ENCODE peak calls at places on chromosome X, in ten cellular contexts. One of them, this sample, is unnamed.

GRCh38 chrX:6228720-6229119 is at the start of gene NLGN4X:
- DNase-seq in endothelial cell of umbilical vein: no peak
- DNase-seq in PC-3: no peak
- DNase-seq in GM10248: no peak
- DNase-seq in mammary epithelial cell: no peak
- DNase-seq in astrocyte of the spinal cord: peak; percentile 6
- DNase-seq in Peyer's patch: no peak
- DNase-seq in fibroblast of lung: no peak
- DNase-seq in mucosa of descending colon: no peak
- DNase-seq in astrocyte of the cerebellum: no peak
- DNase-seq in this sample: no peak

GRCh38 chrX:109719262-109719661 is 13.8 kb downstream of the ACSL4 start:
- DNase-seq in mammary epithelial cell: no peak
- DNase-seq in PC-3: no peak
- DNase-seq in fibroblast of lung: no peak
- DNase-seq in astrocyte of the cerebellum: no peak
- DNase-seq in endothelial cell of umbilical vein: no peak
- DNase-seq in mucosa of descending colon: no peak
- DNase-seq in Peyer's patch: no peak
- DNase-seq in astrocyte of the spinal cord: no peak
- DNase-seq in GM10248: no peak
- DNase-seq in this sample: no peak

GRCh38 chrX:65688403-65688881 is 21.0 kb downstream of the MSN start:
- DNase-seq in mammary epithelial cell: peak; percentile 61
- DNase-seq in PC-3: no peak
- DNase-seq in Peyer's patch: peak; percentile 34
- DNase-seq in GM10248: peak; percentile 53
- DNase-seq in fibroblast of lung: peak; percentile 72
- DNase-seq in astrocyte of the spinal cord: no peak
- DNase-seq in endothelial cell of umbilical vein: no peak
- DNase-seq in astrocyte of the cerebellum: no peak
- DNase-seq in mucosa of descending colon: no peak
- DNase-seq in this sample: no peak

GRCh38 chrX:49726966-49727365 is 31.2 kb upstream of the PAGE1 start:
- DNase-seq in Peyer's patch: no peak
- DNase-seq in mammary epithelial cell: no peak
- DNase-seq in astrocyte of the spinal cord: no peak
- DNase-seq in GM10248: no peak
- DNase-seq in astrocyte of the cerebellum: no peak
- DNase-seq in endothelial cell of umbilical vein: no peak
- DNase-seq in PC-3: no peak
- DNase-seq in mucosa of descending colon: no peak
- DNase-seq in fibroblast of lung: no peak
- DNase-seq in this sample: no peak

GRCh38 chrX:66633541-66633940 is 5.3 kb downstream of the EDA2R start:
- DNase-seq in PC-3: no peak
- DNase-seq in astrocyte of the cerebellum: peak; percentile 43
- DNase-seq in mucosa of descending colon: no peak
- DNase-seq in endothelial cell of umbilical vein: no peak
- DNase-seq in astrocyte of the spinal cord: peak; percentile 65
- DNase-seq in GM10248: no peak
- DNase-seq in fibroblast of lung: peak; percentile 51
- DNase-seq in mammary epithelial cell: peak; percentile 60
- DNase-seq in Peyer's patch: no peak
- DNase-seq in this sample: no peak

GRCh38 chrX:9333873-9334272 is 131.0 kb upstream of the TBL1X start:
- DNase-seq in mucosa of descending colon: no peak
- DNase-seq in mammary epithelial cell: no peak
- DNase-seq in endothelial cell of umbilical vein: no peak
- DNase-seq in Peyer's patch: no peak
- DNase-seq in PC-3: no peak
- DNase-seq in astrocyte of the spinal cord: no peak
- DNase-seq in fibroblast of lung: no peak
- DNase-seq in astrocyte of the cerebellum: no peak
- DNase-seq in GM10248: no peak
- DNase-seq in this sample: no peak

GRCh38 chrX:154409222-154409871 is at the start of gene DNASE1L1:
- DNase-seq in mucosa of descending colon: peak; percentile 91
- DNase-seq in astrocyte of the spinal cord: peak; percentile 91
- DNase-seq in fibroblast of lung: peak; percentile 78
- DNase-seq in endothelial cell of umbilical vein: peak; percentile 92
- DNase-seq in Peyer's patch: peak; percentile 55
- DNase-seq in astrocyte of the cerebellum: peak; percentile 62
- DNase-seq in PC-3: peak; percentile 91
- DNase-seq in GM10248: peak; percentile 75
- DNase-seq in mammary epithelial cell: peak; percentile 55
- DNase-seq in this sample: peak; percentile 68

GRCh38 chrX:104913348-104913747 is 307.1 kb downstream of the TEX13A start:
- DNase-seq in GM10248: no peak
- DNase-seq in fibroblast of lung: peak; percentile 0
- DNase-seq in endothelial cell of umbilical vein: peak; percentile 0
- DNase-seq in astrocyte of the spinal cord: peak; percentile 4
- DNase-seq in Peyer's patch: no peak
- DNase-seq in mammary epithelial cell: no peak
- DNase-seq in PC-3: peak; percentile 49
- DNase-seq in mucosa of descending colon: no peak
- DNase-seq in astrocyte of the cerebellum: no peak
- DNase-seq in this sample: no peak

GRCh38 chrX:16320765-16321355 is 153.6 kb downstream of the MAGEB17 start:
- DNase-seq in GM10248: no peak
- DNase-seq in fibroblast of lung: peak; percentile 45
- DNase-seq in astrocyte of the spinal cord: peak; percentile 44
- DNase-seq in PC-3: no peak
- DNase-seq in mammary epithelial cell: peak; percentile 27
- DNase-seq in endothelial cell of umbilical vein: no peak
- DNase-seq in mucosa of descending colon: no peak
- DNase-seq in Peyer's patch: no peak
- DNase-seq in astrocyte of the cerebellum: no peak
- DNase-seq in this sample: no peak

GRCh38 chrX:119790977-119791436 is 423 bp downstream of the RPL39 start:
- DNase-seq in mucosa of descending colon: no peak
- DNase-seq in PC-3: peak; percentile 12
- DNase-seq in astrocyte of the spinal cord: peak; percentile 31
- DNase-seq in GM10248: no peak
- DNase-seq in fibroblast of lung: peak; percentile 47
- DNase-seq in mammary epithelial cell: peak; percentile 16
- DNase-seq in Peyer's patch: peak; percentile 27
- DNase-seq in astrocyte of the cerebellum: peak; percentile 11
- DNase-seq in endothelial cell of umbilical vein: peak; percentile 57
- DNase-seq in this sample: no peak

GRCh38 chrX:30821116-30821515 is 67.9 kb downstream of the TAB3 start:
- DNase-seq in PC-3: peak; percentile 5
- DNase-seq in Peyer's patch: no peak
- DNase-seq in mucosa of descending colon: no peak
- DNase-seq in astrocyte of the cerebellum: no peak
- DNase-seq in GM10248: no peak
- DNase-seq in fibroblast of lung: no peak
- DNase-seq in astrocyte of the spinal cord: no peak
- DNase-seq in mammary epithelial cell: no peak
- DNase-seq in endothelial cell of umbilical vein: no peak
- DNase-seq in this sample: no peak
- TF ChIP-seq CTCF in PC-3: peak; percentile 28
- TF ChIP-seq CTCF in Peyer's patch: no peak
- TF ChIP-seq CTCF in mucosa of descending colon: no peak
- TF ChIP-seq CTCF in astrocyte of the cerebellum: no peak
- TF ChIP-seq CTCF in GM10248: no peak
- TF ChIP-seq CTCF in fibroblast of lung: no peak
- TF ChIP-seq CTCF in astrocyte of the spinal cord: no peak
- TF ChIP-seq CTCF in mammary epithelial cell: peak; percentile 33
- TF ChIP-seq CTCF in endothelial cell of umbilical vein: no peak
- TF ChIP-seq CTCF in this sample: no peak

GRCh38 chrX:38985375-38985774 is 184.1 kb downstream of the MID1IP1 start:
- DNase-seq in endothelial cell of umbilical vein: peak; percentile 1
- DNase-seq in astrocyte of the cerebellum: no peak
- DNase-seq in Peyer's patch: no peak
- DNase-seq in mucosa of descending colon: no peak
- DNase-seq in PC-3: peak; percentile 58
- DNase-seq in mammary epithelial cell: no peak
- DNase-seq in GM10248: peak; percentile 40
- DNase-seq in astrocyte of the spinal cord: no peak
- DNase-seq in fibroblast of lung: peak; percentile 36
- DNase-seq in this sample: no peak
- TF ChIP-seq CTCF in endothelial cell of umbilical vein: no peak
- TF ChIP-seq CTCF in astrocyte of the cerebellum: peak; percentile 2
- TF ChIP-seq CTCF in Peyer's patch: peak; percentile 23
- TF ChIP-seq CTCF in mucosa of descending colon: no peak
- TF ChIP-seq CTCF in PC-3: peak; percentile 60
- TF ChIP-seq CTCF in mammary epithelial cell: peak; percentile 34
- TF ChIP-seq CTCF in GM10248: no peak
- TF ChIP-seq CTCF in astrocyte of the spinal cord: peak; percentile 9
- TF ChIP-seq CTCF in fibroblast of lung: no peak
- TF ChIP-seq CTCF in this sample: no peak

GRCh38 chrX:53683556-53684414 is 2.7 kb downstream of the HUWE1 start:
- DNase-seq in PC-3: peak; percentile 99
- DNase-seq in GM10248: peak; percentile 81
- DNase-seq in endothelial cell of umbilical vein: peak; percentile 99
- DNase-seq in astrocyte of the spinal cord: peak; percentile 98
- DNase-seq in Peyer's patch: peak; percentile 92
- DNase-seq in mucosa of descending colon: peak; percentile 91
- DNase-seq in mammary epithelial cell: peak; percentile 96
- DNase-seq in astrocyte of the cerebellum: peak; percentile 97
- DNase-seq in fibroblast of lung: peak; percentile 99
- DNase-seq in this sample: peak; percentile 54

GRCh38 chrX:53682885-53683555 is 3.5 kb downstream of the HUWE1 start:
- DNase-seq in astrocyte of the spinal cord: peak; percentile 58
- DNase-seq in endothelial cell of umbilical vein: peak; percentile 57
- DNase-seq in astrocyte of the cerebellum: no peak
- DNase-seq in Peyer's patch: no peak
- DNase-seq in mucosa of descending colon: no peak
- DNase-seq in mammary epithelial cell: peak; percentile 56
- DNase-seq in GM10248: peak; percentile 16
- DNase-seq in fibroblast of lung: peak; percentile 66
- DNase-seq in PC-3: peak; percentile 43
- DNase-seq in this sample: no peak

GRCh38 chrX:53674581-53674980 is 11.9 kb downstream of the HUWE1 start:
- DNase-seq in mammary epithelial cell: no peak
- DNase-seq in PC-3: peak; percentile 19
- DNase-seq in astrocyte of the spinal cord: no peak
- DNase-seq in mucosa of descending colon: no peak
- DNase-seq in endothelial cell of umbilical vein: no peak
- DNase-seq in GM10248: no peak
- DNase-seq in fibroblast of lung: no peak
- DNase-seq in astrocyte of the cerebellum: no peak
- DNase-seq in Peyer's patch: no peak
- DNase-seq in this sample: no peak

GRCh38 chrX:53681661-53682060 is 4.9 kb downstream of the HUWE1 start:
- DNase-seq in fibroblast of lung: peak; percentile 4
- DNase-seq in mammary epithelial cell: peak; percentile 62
- DNase-seq in Peyer's patch: no peak
- DNase-seq in GM10248: no peak
- DNase-seq in PC-3: peak; percentile 19
- DNase-seq in astrocyte of the cerebellum: no peak
- DNase-seq in mucosa of descending colon: no peak
- DNase-seq in endothelial cell of umbilical vein: no peak
- DNase-seq in astrocyte of the spinal cord: peak; percentile 12
- DNase-seq in this sample: no peak

GRCh38 chrX:53678667-53679066 is 7.9 kb downstream of the HUWE1 start:
- DNase-seq in PC-3: peak; percentile 29
- DNase-seq in astrocyte of the cerebellum: no peak
- DNase-seq in GM10248: no peak
- DNase-seq in Peyer's patch: no peak
- DNase-seq in astrocyte of the spinal cord: no peak
- DNase-seq in mammary epithelial cell: no peak
- DNase-seq in endothelial cell of umbilical vein: no peak
- DNase-seq in fibroblast of lung: no peak
- DNase-seq in mucosa of descending colon: no peak
- DNase-seq in this sample: no peak
- TF ChIP-seq CTCF in PC-3: peak; percentile 52
- TF ChIP-seq CTCF in astrocyte of the cerebellum: peak; percentile 32
- TF ChIP-seq CTCF in GM10248: no peak
- TF ChIP-seq CTCF in Peyer's patch: no peak
- TF ChIP-seq CTCF in astrocyte of the spinal cord: peak; percentile 30
- TF ChIP-seq CTCF in mammary epithelial cell: peak; percentile 37
- TF ChIP-seq CTCF in endothelial cell of umbilical vein: no peak
- TF ChIP-seq CTCF in fibroblast of lung: no peak
- TF ChIP-seq CTCF in mucosa of descending colon: no peak
- TF ChIP-seq CTCF in this sample: no peak

DNA sequence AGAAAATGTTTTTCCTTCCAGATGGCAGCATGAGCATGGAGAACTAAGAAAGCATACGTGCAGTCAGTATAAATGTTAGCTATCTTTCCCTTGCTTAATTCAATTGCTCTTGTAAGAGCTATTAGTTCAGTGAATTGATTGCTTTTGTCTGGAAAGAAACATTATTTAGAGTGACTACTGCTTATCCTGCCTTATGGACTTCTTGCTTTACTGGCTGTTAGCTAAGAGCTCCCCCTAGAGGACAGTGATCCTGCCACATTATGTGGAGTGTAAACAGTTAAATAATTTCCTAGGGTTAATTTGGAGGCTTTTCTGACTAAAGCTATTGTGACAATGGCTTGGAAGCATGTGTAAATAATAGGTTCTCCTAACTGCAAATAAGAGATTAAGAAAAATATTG is 1402.4 kb downstream of the FAM133A start:
- DNase-seq in fibroblast of lung: no peak
- DNase-seq in mammary epithelial cell: peak; percentile 27
- DNase-seq in endothelial cell of umbilical vein: no peak
- DNase-seq in astrocyte of the cerebellum: no peak
- DNase-seq in mucosa of descending colon: no peak
- DNase-seq in GM10248: no peak
- DNase-seq in PC-3: peak; percentile 58
- DNase-seq in Peyer's patch: no peak
- DNase-seq in astrocyte of the spinal cord: peak; percentile 58
- DNase-seq in this sample: no peak
- TF ChIP-seq CTCF in fibroblast of lung: peak; percentile 43
- TF ChIP-seq CTCF in mammary epithelial cell: peak; percentile 80
- TF ChIP-seq CTCF in endothelial cell of umbilical vein: no peak
- TF ChIP-seq CTCF in astrocyte of the cerebellum: peak; percentile 60
- TF ChIP-seq CTCF in mucosa of descending colon: no peak
- TF ChIP-seq CTCF in GM10248: peak; percentile 48
- TF ChIP-seq CTCF in PC-3: peak; percentile 64
- TF ChIP-seq CTCF in Peyer's patch: no peak
- TF ChIP-seq CTCF in astrocyte of the spinal cord: peak; percentile 62
- TF ChIP-seq CTCF in this sample: no peak